ENCODE peak calls at places on chromosomes 1 and 21, in seven cellular contexts. A, B, R, G, Q, F and K are unnamed samples.

GRCh38 chr1:26349196-26349885 is 4.6 kb downstream of the CRYBG2 start:
- DNase-seq in F (no peak), R (no peak), Q (peak), B (peak), A (peak), G (no peak), K (no peak)

GRCh38 chr1:39104158-39105060 is 78.3 kb downstream of the NDUFS5 start:
- DNase-seq in G (no peak), F (peak), A (peak), B (no peak), Q (peak), R (peak), K (peak)

GRCh38 chr1:6995789-6996188 is 210.5 kb downstream of the CAMTA1 start:
- DNase-seq in F (no peak), Q (no peak), A (no peak), B (no peak), R (no peak), G (no peak), K (no peak)

GRCh38 chr1:224528900-224529299 is 87.2 kb upstream of the CNIH3 start:
- DNase-seq in Q (peak), F (no peak), B (peak), G (no peak), R (no peak), A (peak), K (peak)

GRCh38 chr1:41322835-41323234 is 38.4 kb upstream of the FOXO6 start:
- DNase-seq in B (no peak), R (peak), G (no peak), Q (peak), A (peak), F (peak), K (no peak)

GRCh38 chr1:202162049-202162417 is 1.6 kb upstream of the PTPN7 start:
- DNase-seq in G (no peak), R (no peak), B (no peak), F (no peak), A (no peak), Q (no peak), K (no peak)

GRCh38 chr1:64514197-64514765 is 44.4 kb downstream of the CACHD1 start:
- DNase-seq in Q (peak), F (no peak), G (no peak), B (peak), R (no peak), A (peak), K (peak)

GRCh38 chr1:8816306-8816705 is 1.1 kb downstream of the RERE start:
- DNase-seq in G (no peak), B (peak), F (no peak), R (no peak), Q (no peak), A (peak), K (peak)

GRCh38 chr1:33057095-33057494 is 20.4 kb upstream of the AK2 start:
- DNase-seq in G (no peak), R (no peak), Q (no peak), A (no peak), B (no peak), F (no peak), K (no peak)

GRCh38 chr21:45351061-45351460 is 53.9 kb upstream of the COL18A1 start:
- DNase-seq in F (no peak), A (no peak), Q (no peak), B (no peak), R (peak), G (no peak), K (no peak)

GRCh38 chr1:44714944-44715571 is 15.9 kb downstream of the RNU5D-1 start:
- DNase-seq in Q (peak), F (peak), G (no peak), B (peak), R (peak), A (peak), K (peak)

GRCh38 chr1:15848143-15848928 is 829 bp downstream of the SPEN start:
- DNase-seq in R (peak), A (peak), G (no peak), F (peak), B (peak), Q (no peak), K (peak)

GRCh38 chr1:176884286-176884685 is 280.2 kb downstream of the ASTN1 start:
- DNase-seq in B (no peak), Q (no peak), R (no peak), F (no peak), A (no peak), G (no peak), K (no peak)

GRCh38 chr1:24966724-24967346 is 36.8 kb upstream of the RUNX3 start:
- DNase-seq in A (peak), G (peak), R (peak), B (peak), F (no peak), Q (peak), K (peak)

GRCh38 chr1:167297222-167298214 is 76.8 kb downstream of the POU2F1 start:
- DNase-seq in F (no peak), Q (peak), G (no peak), B (peak), R (no peak), A (peak), K (peak)

GRCh38 chr1:115198938-115199337 is 109.6 kb upstream of the TSPAN2 start:
- DNase-seq in R (no peak), Q (peak), F (peak), G (no peak), B (peak), A (peak), K (peak)

GRCh38 chr1:84969489-84970250 is 27.2 kb downstream of the MCOLN2 start:
- DNase-seq in R (no peak), A (no peak), F (no peak), G (no peak), B (no peak), Q (no peak), K (no peak)

GRCh38 chr1:237879195-237879594 is 11.5 kb downstream of the ZP4 start:
- DNase-seq in B (peak), A (peak), F (no peak), G (no peak), Q (peak), R (no peak), K (no peak)

GRCh38 chr1:32321712-32322291 is 14.2 kb downstream of the MARCKSL1 start:
- DNase-seq in F (no peak), B (no peak), R (no peak), G (no peak), Q (no peak), A (no peak), K (no peak)

GRCh38 chr1:101178688-101179491 is 57.9 kb upstream of the S1PR1 start:
- DNase-seq in G (no peak), A (no peak), F (no peak), Q (no peak), B (no peak), R (no peak), K (no peak)

GRCh38 chr1:172006660-172007059 is 165.4 kb downstream of the DNM3 start:
- DNase-seq in G (no peak), A (no peak), B (no peak), Q (no peak), F (no peak), R (no peak), K (no peak)

GRCh38 chr21:32463889-32464300 is 51.4 kb downstream of the EVA1C start:
- DNase-seq in F (no peak), G (peak), A (peak), B (peak), Q (peak), R (no peak), K (peak)

GRCh38 chr21:46199436-46200373 is 15.4 kb upstream of the SPATC1L start:
- DNase-seq in R (no peak), G (no peak), F (no peak), Q (peak), B (peak), A (peak), K (no peak)

GRCh38 chr1:185969028-185969427 is 234.8 kb downstream of the HMCN1 start:
- DNase-seq in G (no peak), B (peak), Q (peak), A (peak), R (no peak), F (no peak), K (peak)

GRCh38 chr1:68141079-68141800 is 90.8 kb upstream of the DIRAS3 start:
- DNase-seq in A (peak), G (no peak), R (no peak), F (no peak), Q (peak), B (peak), K (peak)

GRCh38 chr1:208607616-208608015 is 363.4 kb upstream of the PLXNA2 start:
- DNase-seq in G (no peak), Q (no peak), R (no peak), A (no peak), B (no peak), F (no peak), K (no peak)

GRCh38 chr1:115949156-115949555 is 27.2 kb upstream of the SLC22A15 start:
- DNase-seq in B (no peak), R (no peak), Q (no peak), G (no peak), F (no peak), A (no peak), K (peak)

GRCh38 chr21:42208801-42209490 is 10.0 kb upstream of the ABCG1 start:
- DNase-seq in F (no peak), G (no peak), A (no peak), B (no peak), R (no peak), Q (no peak), K (no peak)

GRCh38 chr1:187763976-187764375 is 935.2 kb downstream of the PLA2G4A start:
- DNase-seq in G (no peak), B (peak), Q (no peak), F (no peak), R (no peak), A (no peak), K (no peak)

GRCh38 chr1:80441664-80442063 is 1359.1 kb upstream of the ADGRL2 start:
- DNase-seq in Q (peak), B (no peak), A (no peak), F (no peak), R (no peak), G (no peak), K (no peak)

GRCh38 chr1:13945856-13946255 is 245.9 kb downstream of the PRDM2 start:
- DNase-seq in B (no peak), Q (no peak), F (no peak), A (no peak), R (no peak), G (no peak), K (no peak)

GRCh38 chr21:39073717-39074116 is 109.5 kb downstream of the PSMG1 start:
- DNase-seq in A (no peak), F (no peak), G (no peak), R (no peak), B (no peak), Q (no peak), K (peak)

GRCh38 chr1:229624906-229625871 is 733 bp downstream of the TAF5L start:
- DNase-seq in G (no peak), B (peak), A (peak), Q (peak), R (peak), F (peak), K (peak)

GRCh38 chr1:233376711-233377110 is 49.2 kb downstream of the MAP3K21 start:
- DNase-seq in G (no peak), F (no peak), B (no peak), A (no peak), Q (no peak), R (no peak), K (no peak)
- TF ChIP-seq CTCF in G (peak), F (no peak), B (no peak), A (no peak), Q (no peak), R (no peak), K (no peak)

GRCh38 chr1:66985835-66986234 is 61.0 kb downstream of the MIER1 start:
- DNase-seq in B (no peak), R (no peak), G (no peak), F (no peak), Q (no peak), A (no peak), K (no peak)

GRCh38 chr1:66984491-66984890 is 59.7 kb downstream of the MIER1 start:
- DNase-seq in G (no peak), Q (no peak), F (no peak), R (no peak), A (no peak), B (no peak), K (no peak)

GRCh38 chr1:66982561-66983285 is 57.9 kb downstream of the MIER1 start:
- DNase-seq in B (no peak), Q (no peak), F (no peak), G (no peak), R (no peak), A (no peak), K (no peak)

GRCh38 chr1:66980745-66981367 is 56.1 kb downstream of the MIER1 start:
- DNase-seq in A (peak), B (peak), R (no peak), F (no peak), Q (peak), G (no peak), K (peak)

DNA sequence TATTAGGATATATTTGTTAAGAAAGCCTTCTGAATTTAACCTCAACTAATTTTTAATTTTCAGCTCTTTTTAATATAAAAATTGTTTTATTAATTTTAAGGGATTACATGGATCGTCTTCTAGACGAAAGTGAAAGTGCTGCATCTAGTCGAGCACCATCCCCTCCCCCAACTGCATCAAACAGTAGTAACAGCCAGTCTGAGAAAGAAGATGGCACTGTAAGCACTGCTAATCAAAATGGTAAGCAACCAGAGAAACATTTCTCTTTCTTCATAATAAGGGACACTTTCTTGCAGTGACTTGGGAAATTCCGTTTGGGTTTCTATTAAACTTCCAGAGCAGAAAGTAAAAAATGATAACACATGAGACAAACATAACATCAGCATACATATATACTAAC is 56.9 kb downstream of the MIER1 start:
- DNase-seq in R (no peak), Q (peak), A (peak), F (peak), B (peak), G (no peak), K (peak)
- H3K4me3 ChIP-seq in R (peak), Q (peak), A (peak), F (peak), B (no peak), G (no peak), K (peak)

DNA sequence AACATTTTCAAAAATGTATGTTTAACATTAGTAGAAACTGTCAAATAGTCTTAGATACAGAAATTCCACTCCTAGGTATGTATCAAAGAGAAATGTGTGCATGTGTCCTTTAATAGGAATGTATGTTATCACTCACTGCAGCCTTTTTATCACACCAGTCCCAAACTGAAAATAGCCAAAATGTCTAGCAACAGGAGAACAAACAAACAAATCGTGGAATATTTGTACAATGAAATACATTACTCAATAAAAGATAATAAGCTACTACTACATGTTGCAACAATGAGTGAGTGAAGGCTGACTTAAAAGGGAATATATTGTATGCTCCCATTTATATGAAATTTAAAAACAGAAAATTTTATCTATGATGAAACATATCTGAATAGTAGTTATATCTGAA is 212.1 kb upstream of the PLD5 start:
- DNase-seq in G (no peak), F (no peak), Q (no peak), A (no peak), R (no peak), B (no peak), K (no peak)
- TF ChIP-seq CTCF in G (no peak), F (no peak), Q (no peak), A (no peak), R (no peak), B (no peak), K (no peak)

DNA sequence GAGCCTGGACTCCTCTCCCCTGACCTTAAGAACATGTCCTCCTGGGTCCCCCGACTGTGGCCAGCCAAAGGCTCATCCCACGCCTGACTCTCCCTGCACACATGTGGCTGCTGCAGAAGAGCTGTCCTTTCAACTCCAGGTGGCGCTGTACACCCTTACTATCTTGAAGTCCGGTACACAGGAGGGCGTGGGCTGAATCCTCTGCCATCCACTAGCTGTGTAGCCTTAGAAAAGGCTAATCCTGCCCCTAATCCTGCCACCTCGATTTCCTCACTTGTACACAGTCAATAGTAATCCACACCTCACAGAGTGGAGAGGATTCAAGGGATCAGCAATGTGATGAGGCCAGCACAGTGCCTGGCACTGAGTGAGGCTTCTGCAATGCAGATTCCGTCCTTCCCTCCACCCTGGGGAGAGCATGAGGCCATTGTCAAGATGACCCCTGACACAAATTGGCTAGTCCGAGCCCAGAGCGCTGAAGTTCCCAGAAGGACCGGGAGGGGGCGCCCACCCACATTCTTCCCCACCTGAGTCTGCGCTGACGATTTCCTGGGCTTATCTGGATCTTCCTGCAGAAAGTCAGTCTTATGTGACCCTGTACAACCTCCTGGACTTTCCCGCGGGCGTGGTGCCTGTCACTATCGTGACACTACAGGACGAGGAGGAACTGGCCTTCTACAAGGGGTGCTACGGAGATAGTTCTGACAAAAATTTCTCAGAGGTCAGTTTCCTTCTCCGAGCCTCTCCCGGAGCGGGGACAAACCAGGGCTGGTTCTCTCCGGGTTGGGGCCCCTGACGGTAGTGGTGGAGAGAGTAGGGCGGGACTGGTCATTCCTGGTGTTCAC is 47.1 kb upstream of the DMBX1 start:
- DNase-seq in B (peak), A (peak), G (peak), R (peak), F (peak), Q (peak), K (peak)
- H3K4me3 ChIP-seq in B (peak), A (peak), G (peak), R (peak), F (peak), Q (peak), K (peak)

GRCh38 chr1:166017395-166017794 is 149.4 kb downstream of the FAM78B start:
- DNase-seq in G (no peak), A (no peak), F (no peak), R (no peak), Q (no peak), B (no peak), K (no peak)
- TF ChIP-seq CTCF in G (peak), A (peak), F (no peak), R (no peak), Q (no peak), B (no peak), K (no peak)